ENCODE peak calls at places on chromosomes 1 and 21, in five cellular contexts. Q, H, B, X and V are unnamed samples. For H3K36me3, the result is how much of the 10 kb centered on the place peaks cover.

GRCh38 chr1:209045326-209046057 is 538.0 kb upstream of the CAMK1G start:
- DNase-seq in Q (no peak), H (peak), B (no peak), X (no peak), V (no peak)

GRCh38 chr1:100265562-100265930 is 470 bp upstream of the RTCA start:
- DNase-seq in Q (peak), H (peak), B (no peak), X (no peak), V (no peak)

GRCh38 chr1:88727205-88727604 is 43.1 kb downstream of the PKN2 start:
- DNase-seq in Q (no peak), H (no peak), B (no peak), X (no peak), V (no peak)

GRCh38 chr1:242525360-242525722 is 844 bp upstream of the PLD5 start:
- DNase-seq in Q (no peak), H (no peak), B (no peak), X (no peak), V (no peak)

GRCh38 chr1:29275435-29275834 is 39.1 kb downstream of the PTPRU start:
- DNase-seq in Q (no peak), H (no peak), B (no peak), X (no peak), V (no peak)

GRCh38 chr1:228003461-228004330 is 3.1 kb upstream of the WNT3A start:
- DNase-seq in Q (no peak), H (no peak), B (no peak), X (no peak), V (no peak)

GRCh38 chr1:56825436-56825835 is 6.2 kb upstream of the FYB2 start:
- DNase-seq in Q (no peak), H (no peak), B (no peak), X (no peak), V (no peak)

GRCh38 chr1:67830928-67831596 is 2.2 kb downstream of the GNG12 start:
- DNase-seq in Q (no peak), H (no peak), B (no peak), X (no peak), V (no peak)

DNA sequence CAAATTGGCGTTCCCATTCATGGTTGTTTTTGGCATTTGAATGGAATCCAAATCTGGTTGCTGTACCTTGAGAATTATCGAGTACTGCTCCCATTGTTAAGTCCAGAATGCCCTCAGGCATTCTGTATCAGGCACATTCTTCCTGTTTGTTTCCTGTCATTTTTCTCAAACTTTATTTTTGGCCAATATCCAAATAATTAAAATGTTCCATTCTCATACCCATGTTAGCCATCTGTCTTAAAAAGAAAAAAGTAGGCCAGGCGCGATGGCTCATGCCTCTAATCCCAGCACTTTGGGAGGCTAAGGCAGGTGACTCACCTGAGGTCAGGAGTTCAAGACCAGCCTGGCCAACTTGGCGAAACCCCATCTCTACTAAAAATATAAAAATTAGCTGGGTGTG is 29.3 kb upstream of the SHISA4 start:
- DNase-seq in Q (no peak), H (no peak), B (no peak), X (no peak), V (no peak)
- H3K36me3 ChIP-seq in Q (under half), H (under half), B (under half), X (under half), V (under half)

DNA sequence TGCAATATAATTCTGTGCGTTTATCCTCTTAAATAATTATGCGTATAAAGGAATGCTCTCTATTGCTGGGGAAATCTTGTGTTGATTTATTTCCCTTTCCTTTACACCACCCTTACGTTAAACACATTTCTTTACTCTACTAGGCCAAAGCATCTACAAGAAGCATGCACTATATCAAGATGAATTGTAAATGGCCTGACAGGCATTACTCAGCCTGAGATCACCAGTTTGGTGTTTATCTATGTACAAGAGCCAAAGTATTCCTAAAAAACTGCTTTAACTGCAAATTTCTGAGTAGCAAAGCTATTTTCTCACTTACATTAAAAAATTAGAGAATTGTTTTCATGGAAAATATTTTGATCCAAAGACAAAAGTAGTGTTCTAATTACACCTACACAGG is 114.8 kb downstream of the TYW3 start:
- DNase-seq in Q (no peak), H (no peak), B (no peak), X (no peak), V (no peak)
- TF ChIP-seq CTCF in Q (no peak), H (no peak), B (no peak), X (no peak), V (no peak)

DNA sequence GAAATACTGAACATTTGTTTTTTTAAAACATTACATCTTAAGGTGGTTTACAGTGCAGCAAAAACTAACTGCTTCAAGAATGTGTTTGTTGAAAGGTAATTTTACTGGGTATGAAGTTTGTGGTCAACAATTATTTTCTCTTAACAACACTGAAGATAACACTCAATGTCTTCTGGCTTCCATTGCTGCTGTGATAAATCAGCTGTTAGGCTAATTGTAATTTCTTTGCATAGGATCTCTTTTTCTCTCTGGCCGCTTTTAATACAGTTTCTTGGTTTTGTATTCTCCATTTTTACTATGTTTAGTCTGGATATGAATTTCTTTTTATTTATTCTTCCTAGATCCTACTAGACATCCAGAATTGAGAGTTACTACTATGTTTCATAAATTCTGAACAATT is 44.9 kb downstream of the DOCK7 start:
- DNase-seq in Q (no peak), H (no peak), B (no peak), X (no peak), V (no peak)
- H3K36me3 ChIP-seq in Q (under half), H (under half), B (under half), X (under half), V (half or more)

DNA sequence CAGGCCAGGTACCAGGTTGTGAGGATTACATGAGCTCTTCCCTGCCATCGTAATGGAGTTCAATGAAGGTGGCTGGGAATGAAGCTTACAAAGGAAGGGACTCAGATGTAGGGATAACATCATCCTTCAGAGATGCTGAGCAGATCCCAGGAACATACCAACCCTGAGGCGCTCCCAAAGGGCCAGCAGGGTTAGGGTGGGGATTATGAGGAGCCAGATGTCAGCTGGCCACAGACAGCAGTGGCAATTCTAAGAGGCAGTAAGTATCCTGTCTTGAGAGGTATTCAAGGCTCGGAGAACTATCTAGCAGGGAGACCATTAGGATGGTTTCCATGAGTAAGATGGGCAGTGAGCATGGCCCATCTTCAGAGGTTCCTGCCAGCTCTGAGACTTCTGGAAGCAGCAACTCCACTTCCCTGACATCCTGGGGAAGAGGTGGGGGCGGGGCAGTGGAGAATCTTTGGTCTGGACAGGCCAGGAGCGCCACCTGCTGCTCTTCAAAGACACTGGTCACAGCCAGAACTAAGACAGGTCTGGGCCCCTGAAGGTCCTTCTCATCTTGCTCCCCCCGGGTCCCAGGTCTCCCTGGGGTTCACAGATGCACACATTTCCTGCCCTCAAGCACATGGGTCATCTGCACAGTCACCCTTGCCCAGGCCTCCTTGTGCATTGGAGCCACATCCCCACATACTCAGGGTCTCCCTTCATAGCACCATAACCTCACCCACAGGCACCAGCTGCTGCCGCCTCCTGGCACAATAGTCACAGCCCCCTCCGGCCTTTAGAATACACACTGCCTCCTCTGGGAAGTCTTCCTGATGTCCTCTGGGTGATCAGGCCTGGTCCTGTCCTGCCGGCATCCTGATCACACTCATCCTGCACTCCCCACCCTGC is 2.8 kb upstream of the SDC3 start:
- DNase-seq in Q (peak), H (peak), B (peak), X (peak), V (peak)
- TF ChIP-seq CTCF in Q (peak), H (peak), B (peak), X (no peak), V (peak)

DNA sequence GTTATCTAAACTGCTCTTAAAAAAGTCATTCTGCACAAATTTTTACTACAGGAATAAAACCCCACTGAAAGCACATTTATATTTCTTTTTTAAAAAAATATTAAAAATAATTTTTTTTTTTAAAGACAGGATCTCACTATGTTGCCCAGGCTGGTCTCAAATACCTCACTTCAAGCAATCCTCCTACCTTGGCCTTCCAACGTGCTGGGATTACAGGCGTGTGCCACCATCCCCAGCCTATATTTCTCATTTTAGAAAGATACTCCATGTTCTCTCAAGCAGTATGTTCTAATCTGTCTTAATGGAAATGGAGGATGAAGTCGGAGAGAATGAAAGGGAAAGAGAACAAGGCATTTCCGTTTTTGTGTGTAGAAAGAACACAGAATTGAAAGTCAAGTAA is 17.1 kb downstream of the USP24 start:
- DNase-seq in Q (no peak), H (no peak), B (no peak), X (no peak), V (no peak)
- H3K36me3 ChIP-seq in Q (under half), H (under half), B (under half), X (under half), V (under half)

GRCh38 chr21:28339403-28339802 is 653.3 kb downstream of the LTN1 start:
- DNase-seq in Q (no peak), H (no peak), B (no peak), X (no peak), V (no peak)

GRCh38 chr21:28342229-28342810 is 650.4 kb downstream of the LTN1 start:
- DNase-seq in Q (no peak), H (no peak), B (no peak), X (no peak), V (no peak)

GRCh38 chr21:28345934-28346333 is 646.7 kb downstream of the LTN1 start:
- DNase-seq in Q (no peak), H (no peak), B (no peak), X (no peak), V (no peak)

GRCh38 chr21:28344985-28345384 is 647.7 kb downstream of the LTN1 start:
- DNase-seq in Q (no peak), H (no peak), B (no peak), X (no peak), V (no peak)
- TF ChIP-seq CTCF in Q (no peak), H (no peak), B (no peak), X (no peak), V (no peak)